ENCODE peak calls at places on chromosomes 12 and 14, in six cellular contexts. F is stimulated activated CD8-positive, alpha-beta memory T cell treated with anti-CD3 and anti-CD28 coated beads, Interleukin-4, amount 100 ng/mL, for 24 hours; A is EH; E is foreskin fibroblast; Q is HEK293T; H is tibial nerve. Z is an unnamed sample.

GRCh38 chr14:105888784-105889665 is 362.6 kb downstream of the TMEM121 start:
- DNase-seq in Q (no peak), H (peak), F (no peak), A (no peak), E (no peak), Z (no peak)

GRCh38 chr12:116864371-116865160 is 16.7 kb downstream of the HRK start:
- DNase-seq in H (no peak), Q (no peak), F (no peak), A (peak), E (peak), Z (peak)

GRCh38 chr12:131042848-131043245 is 89.1 kb downstream of the ADGRD1 start:
- DNase-seq in H (no peak), Q (no peak), A (no peak), F (no peak), E (no peak), Z (no peak)

GRCh38 chr12:93913845-93914244 is 234.5 kb upstream of the PLXNC1 start:
- DNase-seq in E (peak), A (peak), F (no peak), Q (no peak), H (no peak), Z (peak)

GRCh38 chr12:16670456-16671050 is 64.6 kb upstream of the LMO3 start:
- DNase-seq in E (no peak), H (no peak), A (no peak), F (no peak), Q (no peak), Z (no peak)

GRCh38 chr12:112932485-112933151 is 5.7 kb upstream of the OAS3 start:
- DNase-seq in A (no peak), Q (no peak), F (no peak), E (no peak), H (no peak), Z (no peak)

GRCh38 chr14:90804776-90805391 is 11.3 kb downstream of the TTC7B start:
- DNase-seq in E (no peak), H (no peak), A (no peak), Q (no peak), F (no peak), Z (no peak)

GRCh38 chr14:100577986-100578431 is 9.2 kb downstream of the BEGAIN start:
- DNase-seq in F (no peak), A (no peak), Q (no peak), H (no peak), E (no peak), Z (no peak)

GRCh38 chr12:95709152-95709551 is 81.4 kb downstream of the NTN4 start:
- DNase-seq in A (no peak), E (no peak), F (no peak), H (no peak), Q (no peak), Z (no peak)

GRCh38 chr12:109734219-109735000 is 20.8 kb downstream of the FAM222A start:
- DNase-seq in F (no peak), E (peak), Q (no peak), A (no peak), H (no peak), Z (no peak)

GRCh38 chr12:59650594-59651229 is 54.9 kb downstream of the SLC16A7 start:
- DNase-seq in Q (peak), H (no peak), A (no peak), F (no peak), E (peak), Z (no peak)

GRCh38 chr12:115774148-115774905 is 503.2 kb downstream of the MED13L start:
- DNase-seq in E (no peak), Q (no peak), H (no peak), F (no peak), A (no peak), Z (no peak)

GRCh38 chr12:80033457-80033856 is 65.9 kb upstream of the OTOGL start:
- DNase-seq in E (peak), A (peak), F (no peak), Q (no peak), H (no peak), Z (peak)